ENCODE peak calls at places on chromosomes 1 and 21, in five cellular contexts. W is endothelial cell of umbilical vein, P is A549, R is K562, M is HepG2. D is an unnamed sample.

GRCh38 chr1:1425426-1425752 is 4.3 kb upstream of the ANKRD65 start:
- DNase-seq in W (no peak), P (no peak), R (no peak), M (no peak), D (no peak)

GRCh38 chr21:42093991-42094417 is 22.9 kb downstream of the UMODL1 start:
- DNase-seq in W (peak), P (peak), R (no peak), M (peak), D (no peak)

GRCh38 chr1:15423355-15424077 is 13.8 kb downstream of the EFHD2 start:
- DNase-seq in W (no peak), P (no peak), R (no peak), M (no peak), D (peak)

GRCh38 chr1:105793541-105794146 is 1262.8 kb upstream of the PRMT6 start:
- DNase-seq in W (no peak), P (no peak), R (peak), M (peak), D (peak)

GRCh38 chr1:36161656-36162531 is 5.9 kb downstream of the MAP7D1 start:
- DNase-seq in W (peak), P (no peak), R (peak), M (no peak), D (peak)

GRCh38 chr1:160768295-160768657 is 27.7 kb upstream of the LY9 start:
- DNase-seq in W (no peak), P (no peak), R (peak), M (peak), D (peak)

GRCh38 chr1:8394456-8395321 is 76.8 kb downstream of the SLC45A1 start:
- DNase-seq in W (peak), P (no peak), R (no peak), M (no peak), D (no peak)

GRCh38 chr1:12486401-12487005 is 131.5 kb downstream of the DHRS3 start:
- DNase-seq in W (no peak), P (peak), R (no peak), M (no peak), D (no peak)

GRCh38 chr1:51927029-51927428 is 48.5 kb upstream of the NRDC start:
- DNase-seq in W (no peak), P (no peak), R (no peak), M (no peak), D (no peak)

GRCh38 chr1:31798433-31799195 is 17.2 kb downstream of the SPOCD1 start:
- DNase-seq in W (peak), P (peak), R (no peak), M (peak), D (peak)

GRCh38 chr1:46523556-46524443 is 27.6 kb downstream of the KNCN start:
- DNase-seq in W (no peak), P (no peak), R (peak), M (no peak), D (no peak)

GRCh38 chr1:47230692-47231313 is 1.2 kb downstream of the TAL1 start:
- DNase-seq in W (no peak), P (no peak), R (peak), M (no peak), D (no peak)

GRCh38 chr1:184840596-184840995 is 85.9 kb upstream of the EDEM3 start:
- DNase-seq in W (no peak), P (no peak), R (no peak), M (no peak), D (peak)

GRCh38 chr1:21721271-21721985 is 52.3 kb upstream of the RAP1GAP start:
- DNase-seq in W (peak), P (no peak), R (no peak), M (no peak), D (no peak)

GRCh38 chr1:177472567-177472966 is 301.8 kb downstream of the BRINP2 start:
- DNase-seq in W (no peak), P (no peak), R (no peak), M (no peak), D (no peak)

GRCh38 chr1:194469282-194469681 is 1282.9 kb upstream of the B3GALT2 start:
- DNase-seq in W (no peak), P (no peak), R (no peak), M (no peak), D (no peak)

GRCh38 chr1:194466706-194467105 is 1280.3 kb upstream of the B3GALT2 start:
- DNase-seq in W (no peak), P (no peak), R (no peak), M (no peak), D (no peak)
- TF ChIP-seq CTCF in W (no peak), P (no peak), R (no peak), M (peak), D (no peak)

DNA sequence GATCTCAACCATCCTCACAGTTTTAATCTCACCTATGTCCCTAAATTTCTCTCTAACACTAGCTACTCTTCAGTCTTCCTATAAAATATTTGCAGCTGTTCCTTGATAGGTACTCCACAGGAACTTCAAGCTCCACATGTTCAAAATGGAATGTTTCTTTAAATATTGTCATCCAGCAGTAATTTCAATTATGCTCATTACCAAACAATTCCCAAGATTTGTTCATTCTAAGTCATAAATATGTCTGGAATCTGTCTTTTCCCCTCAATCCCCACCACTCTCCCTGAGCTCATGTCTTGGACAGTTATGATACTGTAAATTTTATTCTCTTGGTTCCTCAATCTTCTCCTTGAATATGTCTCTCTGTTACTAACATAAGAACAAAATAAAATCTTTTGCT is 214.4 kb downstream of the NRIP1 start:
- DNase-seq in W (no peak), P (no peak), R (no peak), M (no peak), D (no peak)
- TF ChIP-seq MYC in W (no peak), P (no peak), R (no peak), M (no peak), D (no peak)

DNA sequence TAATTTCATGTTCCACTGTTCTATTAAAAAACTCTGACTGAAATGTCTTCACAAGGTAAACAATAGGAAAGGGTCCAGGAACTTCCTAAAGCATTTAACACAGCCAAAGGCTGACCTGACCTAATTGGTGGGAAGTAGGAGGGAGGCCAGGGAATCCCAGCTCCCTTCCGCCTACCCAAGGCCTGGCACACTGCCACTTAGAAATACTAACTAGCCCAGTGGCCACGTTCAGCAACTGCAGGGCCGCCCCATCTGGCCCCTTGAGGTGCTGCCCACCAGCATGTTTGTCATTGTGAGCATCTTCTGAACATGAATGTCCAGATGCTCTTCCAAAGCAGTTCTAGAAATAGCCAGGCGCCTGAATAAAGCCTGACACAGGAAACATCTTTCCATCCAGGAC is 44.7 kb upstream of the BCL9 start:
- DNase-seq in W (peak), P (peak), R (peak), M (peak), D (no peak)
- TF ChIP-seq CTCF in W (peak), P (no peak), R (peak), M (no peak), D (no peak)

GRCh38 chr1:99786751-99787501 is 20.5 kb upstream of the FRRS1 start:
- DNase-seq in W (no peak), P (no peak), R (no peak), M (no peak), D (no peak)
- TF ChIP-seq MYC in W (no peak), P (no peak), R (no peak), M (no peak), D (no peak)